ENCODE peak calls at places on chromosomes 16 and 17, in four cellular contexts. N is sigmoid colon; M is lower lobe of right lung; V is naive thymus-derived CD4-positive, alpha-beta T cell. S is an unnamed sample. For H3K4me1, the result is how much of the 10 kb centered on the place peaks cover.

GRCh38 chr16:25014500-25015147 is 545 bp downstream of the ARHGAP17 start:
- DNase-seq in V (peak), N (peak), M (peak), S (peak)

GRCh38 chr17:75827291-75828050 is 16.7 kb downstream of the UNC13D start:
- DNase-seq in N (peak), M (no peak), V (peak), S (peak)

GRCh38 chr16:77307764-77308561 is 108.8 kb downstream of the SYCE1L start:
- DNase-seq in M (no peak), N (no peak), V (no peak), S (no peak)

GRCh38 chr16:57615813-57616212 is 12.6 kb upstream of the ADGRG1 start:
- DNase-seq in N (peak), M (no peak), V (no peak), S (no peak)

GRCh38 chr16:62225675-62226074 is 189.4 kb upstream of the CDH8 start:
- DNase-seq in M (peak), N (no peak), V (no peak), S (no peak)

GRCh38 chr16:3127745-3128144 is 7.1 kb upstream of the ZNF213 start:
- DNase-seq in N (no peak), V (no peak), M (no peak), S (no peak)

GRCh38 chr17:48723555-48724239 is 712 bp downstream of the PRAC2 start:
- DNase-seq in V (peak), M (no peak), N (peak), S (no peak)

GRCh38 chr16:82585675-82586074 is 41.1 kb upstream of the CDH13 start:
- DNase-seq in N (no peak), V (no peak), M (no peak), S (no peak)

GRCh38 chr16:21953541-21953902 is 361 bp downstream of the UQCRC2 start:
- DNase-seq in V (no peak), M (no peak), N (no peak), S (no peak)

GRCh38 chr17:66495035-66495434 is 192.6 kb downstream of the PRKCA start:
- DNase-seq in N (no peak), M (no peak), V (no peak), S (no peak)

GRCh38 chr17:66494023-66494803 is 191.8 kb downstream of the PRKCA start:
- DNase-seq in N (no peak), V (no peak), M (no peak), S (no peak)

GRCh38 chr17:66492080-66492479 is 189.7 kb downstream of the PRKCA start:
- DNase-seq in M (no peak), V (no peak), N (no peak), S (no peak)

GRCh38 chr17:66492500-66493123 is 190.2 kb downstream of the PRKCA start:
- DNase-seq in M (no peak), N (no peak), V (no peak), S (no peak)

GRCh38 chr17:66493283-66494019 is 191.0 kb downstream of the PRKCA start:
- DNase-seq in N (no peak), V (no peak), M (no peak), S (no peak)
- H3K4me1 ChIP-seq in N (under half), V (under half), M (under half), S (under half)

GRCh38 chr17:58333396-58334207 is 5.0 kb upstream of the TSPOAP1 start:
- DNase-seq in M (peak), V (no peak), N (no peak), S (peak)

GRCh38 chr17:58332720-58333395 is 4.3 kb upstream of the TSPOAP1 start:
- DNase-seq in M (no peak), N (no peak), V (peak), S (peak)

GRCh38 chr17:58330997-58331814 is 2.6 kb upstream of the TSPOAP1 start:
- DNase-seq in V (peak), N (no peak), M (peak), S (peak)

GRCh38 chr17:58330544-58330996 is 2.0 kb upstream of the TSPOAP1 start:
- DNase-seq in N (no peak), M (no peak), V (no peak), S (no peak)

DNA sequence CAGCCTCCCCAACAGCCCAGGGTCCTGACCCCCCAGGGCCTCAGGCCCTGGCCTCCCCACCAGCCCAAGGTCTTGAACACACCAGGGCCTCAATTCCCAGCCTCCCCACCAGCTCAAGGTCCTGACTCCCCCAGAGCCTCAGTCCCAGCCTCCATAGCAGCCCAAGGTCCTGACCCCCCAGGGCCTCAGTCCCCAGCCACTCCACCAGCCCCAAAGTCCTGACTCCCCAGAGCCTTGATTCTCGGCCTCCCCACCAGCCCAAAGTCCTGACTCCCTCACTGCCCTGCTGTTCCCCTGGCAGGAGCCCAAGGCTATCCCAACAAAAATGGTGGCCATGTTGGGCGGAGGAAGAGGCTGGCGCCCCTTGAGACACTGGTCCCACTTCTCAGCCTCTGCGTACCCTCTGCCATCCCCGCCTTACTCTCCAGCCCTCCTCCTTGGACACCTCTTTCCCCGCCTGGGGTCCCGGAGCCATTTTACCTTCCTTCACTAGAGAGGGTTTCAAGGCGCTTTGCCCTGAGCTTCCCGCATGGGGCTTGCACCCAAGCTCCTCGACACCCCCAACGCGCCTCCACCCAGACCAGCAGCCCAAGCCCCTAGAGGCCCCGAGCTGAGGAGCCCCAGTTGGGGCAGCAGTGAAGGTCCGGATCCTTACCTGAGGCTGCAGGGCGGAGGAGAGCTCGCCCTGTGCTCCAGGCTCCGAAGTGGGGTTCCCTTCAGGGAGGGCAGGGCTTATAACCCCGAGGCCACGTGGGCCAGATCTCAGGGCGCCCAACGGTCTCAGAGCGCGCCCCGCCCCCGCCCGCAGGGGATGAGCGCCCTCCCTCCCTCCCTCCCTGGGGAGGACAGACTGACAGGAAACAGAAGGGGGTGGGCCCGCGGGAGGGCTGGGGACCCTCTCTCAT is 3.5 kb upstream of the TSPOAP1 start:
- DNase-seq in N (no peak), V (peak), M (peak), S (peak)
- H3K4me3 ChIP-seq in N (peak), V (peak), M (peak), S (peak)

GRCh38 chr17:57874434-57875108 is 24.7 kb upstream of the MRPS23 start:
- DNase-seq in M (peak), N (peak), V (no peak), S (peak)
- H3K4me1 ChIP-seq in M (half or more), N (half or more), V (under half), S (under half)

GRCh38 chr17:40070644-40070894 is 7.8 kb downstream of the THRA start:
- DNase-seq in M (no peak), V (no peak), N (no peak), S (no peak)
- H3K4me3 ChIP-seq in M (peak), V (no peak), N (peak), S (no peak)

DNA sequence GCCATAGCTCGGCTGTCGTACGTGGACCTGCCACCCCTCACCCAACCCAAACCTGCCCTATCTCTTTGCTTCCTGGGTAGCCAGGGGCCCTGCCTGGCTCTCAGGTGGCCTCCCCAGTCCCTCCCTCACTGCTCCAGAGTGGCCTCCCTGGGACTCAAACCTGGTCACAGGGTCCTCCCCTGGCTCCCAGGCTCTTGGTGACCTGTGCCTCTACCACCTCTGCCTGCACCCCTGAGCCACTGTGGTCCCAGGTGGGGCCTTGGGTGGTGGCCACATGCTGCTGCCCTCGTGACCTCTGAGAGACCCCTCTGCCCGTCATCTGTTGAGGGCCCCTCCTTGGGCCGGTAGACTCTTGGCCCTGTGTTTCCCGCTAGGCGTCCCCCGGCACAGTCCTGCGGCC is 64.6 kb upstream of the PVALEF start:
- DNase-seq in V (no peak), M (no peak), N (no peak), S (no peak)
- H3K4me1 ChIP-seq in V (under half), M (under half), N (under half), S (half or more)

GRCh38 chr17:82322526-82323453 is 5.4 kb upstream of the CD7 start:
- DNase-seq in M (no peak), N (no peak), V (no peak), S (no peak)

GRCh38 chr17:82319619-82320062 is 2.2 kb upstream of the CD7 start:
- DNase-seq in M (no peak), V (no peak), N (no peak), S (no peak)

GRCh38 chr17:82321947-82322466 is 4.6 kb upstream of the CD7 start:
- DNase-seq in M (no peak), N (no peak), V (no peak), S (peak)

GRCh38 chr17:82320140-82320840 is 2.9 kb upstream of the CD7 start:
- DNase-seq in N (no peak), M (no peak), V (no peak), S (peak)

DNA sequence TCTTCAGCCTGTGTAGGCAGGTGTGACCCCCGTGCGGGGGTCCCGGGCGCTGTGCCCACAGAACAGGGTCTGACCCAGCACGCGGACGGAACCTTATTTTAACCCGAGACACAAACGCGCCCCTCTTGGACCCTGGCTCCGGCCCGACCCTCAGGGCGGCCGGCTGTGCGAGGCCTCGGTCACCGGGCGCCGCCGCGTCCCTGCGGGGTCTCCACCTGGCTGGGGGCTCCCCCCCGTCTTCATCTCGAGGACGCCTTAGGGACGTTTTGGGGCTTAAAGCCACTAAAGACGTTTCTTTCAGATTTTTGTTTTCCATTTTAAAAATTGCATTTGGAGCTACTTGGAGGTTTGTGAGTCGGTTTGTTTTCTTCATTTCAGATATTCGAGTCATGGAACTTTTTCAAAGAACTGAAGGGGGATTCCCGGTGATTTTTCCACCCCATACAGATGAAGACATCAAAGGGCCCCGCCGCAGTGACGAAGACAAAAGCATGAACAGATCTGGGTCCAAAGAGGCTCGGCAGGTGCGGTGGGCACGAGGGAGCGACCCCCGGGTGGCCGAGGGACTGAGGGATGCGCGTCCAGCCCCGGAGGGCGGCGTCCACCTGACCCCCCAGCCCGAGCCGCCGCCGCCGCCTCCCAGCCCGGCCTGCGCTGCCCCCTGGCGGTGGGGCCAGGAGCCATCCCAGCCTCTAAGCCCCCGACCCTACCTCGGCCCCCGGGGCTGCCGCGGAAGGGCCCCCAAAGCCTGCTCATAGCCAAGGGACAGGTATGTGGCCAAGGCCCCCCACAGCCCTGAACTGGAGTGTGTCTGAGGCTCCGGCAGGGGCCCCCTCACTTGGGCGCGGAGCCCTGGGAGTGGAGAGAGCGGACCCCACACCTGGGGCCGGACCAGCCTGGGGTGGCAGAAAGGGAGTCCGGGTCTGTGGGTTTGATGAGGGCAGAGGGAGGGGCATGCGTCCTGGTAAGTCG is 3.8 kb upstream of the CD7 start:
- DNase-seq in N (no peak), M (peak), V (peak), S (peak)
- H3K4me3 ChIP-seq in N (no peak), M (no peak), V (peak), S (no peak)

GRCh38 chr17:2595736-2596135 is 2.3 kb downstream of the PAFAH1B1 start:
- DNase-seq in V (no peak), M (no peak), N (no peak), S (no peak)

GRCh38 chr17:2595200-2595599 is 1.7 kb downstream of the PAFAH1B1 start:
- DNase-seq in V (no peak), N (no peak), M (no peak), S (no peak)

GRCh38 chr17:2594657-2595085 is 1.2 kb downstream of the PAFAH1B1 start:
- DNase-seq in M (no peak), V (no peak), N (no peak), S (no peak)

GRCh38 chr17:2593846-2594656 is 597 bp downstream of the PAFAH1B1 start:
- DNase-seq in N (peak), V (peak), M (peak), S (peak)

DNA sequence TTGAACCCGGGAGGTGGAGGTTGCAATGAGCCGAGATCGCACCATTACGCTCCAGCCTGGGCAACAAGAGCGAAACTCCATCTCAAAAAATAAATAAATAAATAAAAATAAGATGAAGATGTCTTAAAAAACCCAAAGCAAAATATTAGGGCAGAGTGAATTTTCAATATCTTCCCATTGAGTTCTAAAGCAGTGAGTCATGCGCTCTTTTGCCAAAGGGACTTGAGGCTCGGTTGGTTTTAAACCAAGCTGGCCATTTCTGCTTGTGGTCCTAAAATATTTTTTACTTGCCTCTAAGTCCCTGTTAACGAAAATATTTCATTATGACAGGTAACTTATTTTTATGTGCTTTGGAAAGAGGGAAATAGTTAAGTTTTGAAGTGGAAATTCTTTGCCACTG is 4.7 kb downstream of the PAFAH1B1 start:
- DNase-seq in V (no peak), M (no peak), N (no peak), S (no peak)
- H3K4me1 ChIP-seq in V (half or more), M (half or more), N (half or more), S (half or more)

GRCh38 chr17:40075216-40076100 is 12.7 kb downstream of the THRA start:
- DNase-seq in V (peak), N (peak), M (peak), S (peak)
- H3K4me3 ChIP-seq in V (no peak), N (no peak), M (no peak), S (peak)

GRCh38 chr17:13421581-13421980 is 180.1 kb downstream of the HS3ST3A1 start:
- DNase-seq in N (no peak), V (no peak), M (no peak), S (no peak)
- H3K4me1 ChIP-seq in N (under half), V (under half), M (under half), S (under half)